ENCODE peak calls at places on chromosomes 12 and 14, in six cellular contexts. I is upper lobe of right lung; L is tibial artery; Q is vagina; Z is effector memory CD4-positive, alpha-beta T cell; P is GM23248. M is an unnamed sample. For H3K36me3, the result is how much of the 10 kb centered on the place peaks cover.

GRCh38 chr12:127162902-127163301 is 1104.1 kb upstream of the TMEM132C start:
- DNase-seq in I (no peak), L (no peak), Q (no peak), Z (no peak), P (peak), M (peak)

GRCh38 chr14:91371011-91371989 is 46.3 kb downstream of the CCDC88C start:
- DNase-seq in I (no peak), L (no peak), Q (no peak), Z (no peak), P (no peak), M (no peak)

GRCh38 chr12:29428630-29429029 is 47.7 kb upstream of the ERGIC2 start:
- DNase-seq in I (no peak), L (no peak), Q (no peak), Z (no peak), P (peak), M (no peak)

GRCh38 chr14:30243157-30243556 is 315.5 kb upstream of the PRKD1 start:
- DNase-seq in I (no peak), L (no peak), Q (no peak), Z (no peak), P (no peak), M (no peak)

GRCh38 chr12:122687091-122687490 is 16.1 kb downstream of the HCAR2 start:
- DNase-seq in I (peak), L (peak), Q (no peak), Z (no peak), P (no peak), M (peak)

GRCh38 chr14:85313801-85314207 is 216.1 kb upstream of the FLRT2 start:
- DNase-seq in I (no peak), L (no peak), Q (no peak), Z (no peak), P (peak), M (peak)

GRCh38 chr14:56650075-56650474 is 70.5 kb downstream of the TMEM260 start:
- DNase-seq in I (no peak), L (peak), Q (no peak), Z (no peak), P (no peak), M (no peak)

GRCh38 chr12:89309452-89309802 is 42.9 kb downstream of the DUSP6 start:
- DNase-seq in I (no peak), L (no peak), Q (no peak), Z (no peak), P (no peak), M (no peak)

GRCh38 chr12:52643233-52644077 is 8.6 kb downstream of the KRT2 start:
- DNase-seq in I (no peak), L (peak), Q (peak), Z (no peak), P (no peak), M (no peak)

GRCh38 chr12:118548887-118549286 is 172.5 kb downstream of the SUDS3 start:
- DNase-seq in I (no peak), L (no peak), Q (peak), Z (no peak), P (no peak), M (no peak)

GRCh38 chr14:90061849-90062794 is at the start of gene KCNK13:
- DNase-seq in I (no peak), L (no peak), Q (no peak), Z (no peak), P (peak), M (no peak)

GRCh38 chr14:55914771-55915170 is 203.4 kb upstream of the PELI2 start:
- DNase-seq in I (no peak), L (no peak), Q (no peak), Z (no peak), P (peak), M (no peak)

GRCh38 chr14:106286697-106287290 is 760.4 kb downstream of the TMEM121 start:
- DNase-seq in I (no peak), L (no peak), Q (no peak), Z (no peak), P (no peak), M (no peak)

GRCh38 chr14:106294324-106294723 is 767.9 kb downstream of the TMEM121 start:
- DNase-seq in I (no peak), L (no peak), Q (no peak), Z (no peak), P (no peak), M (no peak)

GRCh38 chr14:106287506-106287905 is 761.1 kb downstream of the TMEM121 start:
- DNase-seq in I (no peak), L (no peak), Q (no peak), Z (no peak), P (no peak), M (no peak)

DNA sequence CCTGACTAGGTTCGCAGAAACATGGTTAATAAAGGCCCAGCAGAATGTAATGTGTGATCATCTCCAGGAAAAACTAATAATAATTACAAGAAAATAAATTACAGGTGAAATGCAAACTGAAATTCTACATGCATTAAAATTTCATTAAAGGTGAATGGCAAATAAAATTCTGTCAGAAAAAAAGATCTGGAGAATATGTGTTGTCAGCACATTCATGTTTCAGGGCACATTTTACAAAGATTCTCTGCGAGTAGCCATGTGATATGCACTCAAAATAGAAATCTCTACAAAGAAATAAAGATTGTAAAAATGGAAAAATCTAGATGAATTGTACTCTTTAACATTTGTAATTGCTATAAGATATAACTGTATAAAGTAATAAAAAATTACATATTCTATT is 765.2 kb downstream of the TMEM121 start:
- DNase-seq in I (no peak), L (no peak), Q (no peak), Z (no peak), P (no peak), M (no peak)
- H3K36me3 ChIP-seq in I (under half), L (under half), Q (under half), Z (under half), P (under half), M (under half)

GRCh38 chr12:116722245-116722644 is 15.6 kb downstream of the SPRING1 start:
- DNase-seq in I (no peak), L (no peak), Q (no peak), Z (no peak), P (no peak), M (no peak)
- H3K36me3 ChIP-seq in I (under half), L (under half), Q (under half), Z (under half), P (under half), M (under half)

GRCh38 chr12:64456119-64456518 is 4.2 kb downstream of the TBK1 start:
- DNase-seq in I (no peak), L (no peak), Q (no peak), Z (no peak), P (no peak), M (no peak)

GRCh38 chr12:64457466-64457865 is 5.5 kb downstream of the TBK1 start:
- DNase-seq in I (no peak), L (no peak), Q (no peak), Z (no peak), P (no peak), M (no peak)

GRCh38 chr12:64459388-64460024 is 7.6 kb downstream of the TBK1 start:
- DNase-seq in I (no peak), L (no peak), Q (no peak), Z (no peak), P (peak), M (no peak)

GRCh38 chr12:64457036-64457435 is 5.1 kb downstream of the TBK1 start:
- DNase-seq in I (no peak), L (no peak), Q (no peak), Z (peak), P (peak), M (no peak)

GRCh38 chr12:64457923-64458322 is 6.0 kb downstream of the TBK1 start:
- DNase-seq in I (no peak), L (no peak), Q (no peak), Z (no peak), P (no peak), M (no peak)
- H3K36me3 ChIP-seq in I (under half), L (under half), Q (under half), Z (under half), P (under half), M (under half)

DNA sequence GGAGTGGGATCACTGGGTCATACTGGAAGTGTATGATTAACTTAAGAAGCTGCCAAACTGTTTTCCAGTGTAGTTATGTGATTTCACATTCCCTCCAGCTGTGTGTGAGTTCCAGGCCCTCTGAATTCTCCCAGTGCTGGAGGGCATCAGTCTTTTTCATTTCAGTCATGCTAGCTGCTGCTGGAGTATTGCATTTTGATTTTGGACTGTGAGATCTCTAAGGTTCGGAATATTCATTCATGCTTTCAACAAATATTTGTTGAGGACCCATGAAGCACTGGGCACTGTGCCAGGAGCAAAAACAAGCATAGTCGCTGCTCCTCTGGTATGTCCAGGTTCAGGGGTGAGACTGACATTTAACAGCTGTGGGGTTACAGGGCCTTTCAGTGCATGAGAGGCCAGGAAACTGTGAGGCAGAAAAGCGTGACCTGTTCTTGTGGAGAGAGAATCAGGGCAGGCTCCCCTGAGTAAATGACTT is 133.2 kb downstream of the SCARB1 start:
- DNase-seq in I (no peak), L (no peak), Q (no peak), Z (no peak), P (peak), M (no peak)
- H3K36me3 ChIP-seq in I (under half), L (under half), Q (under half), Z (under half), P (under half), M (under half)

GRCh38 chr12:66765204-66765603 is 86.3 kb upstream of the GRIP1 start:
- DNase-seq in I (no peak), L (no peak), Q (no peak), Z (no peak), P (no peak), M (no peak)
- H3K36me3 ChIP-seq in I (under half), L (under half), Q (under half), Z (under half), P (under half), M (under half)

GRCh38 chr14:103491691-103492090 is 30.9 kb downstream of the CKB start:
- DNase-seq in I (no peak), L (no peak), Q (no peak), Z (no peak), P (no peak), M (no peak)

GRCh38 chr14:103492156-103492555 is 30.5 kb downstream of the CKB start:
- DNase-seq in I (no peak), L (no peak), Q (no peak), Z (no peak), P (no peak), M (no peak)

GRCh38 chr14:103488960-103489359 is 33.7 kb downstream of the CKB start:
- DNase-seq in I (no peak), L (no peak), Q (no peak), Z (no peak), P (peak), M (no peak)

GRCh38 chr14:103485504-103485903 is 37.1 kb downstream of the CKB start:
- DNase-seq in I (no peak), L (no peak), Q (no peak), Z (no peak), P (no peak), M (no peak)

DNA sequence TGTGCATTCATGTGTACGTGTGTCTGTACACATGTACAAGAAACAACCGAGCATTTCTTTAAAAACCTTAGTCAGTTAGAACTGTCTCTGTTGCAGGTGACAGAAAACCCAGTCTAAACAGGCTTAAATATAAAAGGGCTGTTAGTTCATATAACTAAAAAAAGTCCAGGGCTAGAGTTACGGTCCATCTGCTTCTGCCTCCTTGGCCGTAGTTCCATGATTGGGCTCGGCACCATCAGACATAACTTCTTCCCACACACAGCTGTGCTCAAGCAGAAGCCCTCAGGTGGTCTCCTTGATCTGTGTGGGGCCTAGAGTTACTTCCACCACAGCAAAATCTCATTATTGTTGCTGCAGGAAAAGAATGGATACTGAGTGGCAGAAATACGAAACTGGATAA is 34.6 kb downstream of the CKB start:
- DNase-seq in I (no peak), L (no peak), Q (no peak), Z (no peak), P (no peak), M (no peak)
- H3K36me3 ChIP-seq in I (half or more), L (under half), Q (under half), Z (under half), P (under half), M (under half)

GRCh38 chr14:102979406-102979805 is 56.9 kb downstream of the AMN start:
- DNase-seq in I (no peak), L (no peak), Q (no peak), Z (no peak), P (no peak), M (no peak)
- H3K36me3 ChIP-seq in I (half or more), L (half or more), Q (half or more), Z (under half), P (half or more), M (under half)

DNA sequence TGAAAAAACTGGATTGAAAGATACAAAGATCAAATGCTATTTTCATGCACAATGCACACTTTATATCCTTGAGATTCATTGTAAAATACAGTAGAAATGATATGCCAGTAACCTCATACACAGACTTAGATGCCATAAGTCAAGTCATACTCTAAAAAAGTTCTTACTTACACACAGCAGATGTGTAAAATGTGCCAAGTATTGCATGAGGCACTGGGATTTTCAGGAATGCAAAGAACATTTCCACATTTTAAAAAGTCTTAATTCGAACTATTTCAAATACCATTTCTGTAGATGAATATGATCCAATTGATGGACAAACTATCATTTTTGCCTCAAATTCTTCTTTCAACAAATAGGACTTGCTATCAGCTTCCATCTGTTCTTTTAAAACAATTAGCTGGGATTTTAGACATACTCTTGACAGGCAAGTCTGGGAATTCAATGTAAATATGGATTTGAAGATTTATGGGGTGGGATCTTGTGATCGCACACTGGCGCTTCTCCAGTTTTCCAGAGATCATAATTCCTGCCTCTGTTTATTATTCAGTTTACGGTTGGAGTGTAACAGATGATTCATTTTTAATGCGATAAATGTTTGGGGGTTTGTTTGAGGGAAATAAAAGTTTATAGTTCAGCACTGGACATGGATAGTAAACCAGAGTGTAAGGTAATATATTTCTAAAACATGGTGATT is 183.8 kb downstream of the PAX9 start:
- DNase-seq in I (no peak), L (no peak), Q (no peak), Z (no peak), P (peak), M (peak)
- H3K36me3 ChIP-seq in I (under half), L (under half), Q (under half), Z (under half), P (under half), M (under half)

GRCh38 chr12:49564241-49565118 is 3.5 kb downstream of the MCRS1 start:
- DNase-seq in I (no peak), L (no peak), Q (no peak), Z (no peak), P (no peak), M (no peak)
- H3K36me3 ChIP-seq in I (half or more), L (half or more), Q (half or more), Z (under half), P (under half), M (under half)

GRCh38 chr14:101881426-101881825 is 82.9 kb upstream of the DYNC1H1 start:
- DNase-seq in I (no peak), L (no peak), Q (no peak), Z (no peak), P (no peak), M (no peak)
- H3K36me3 ChIP-seq in I (half or more), L (under half), Q (under half), Z (half or more), P (under half), M (under half)

M was measured in MG63.